ENCODE peak calls at places on chromosomes 7 and 10, in four cellular contexts. S, Y, B and R are unnamed samples.

GRCh38 chr10:100769481-100769880 is 24.1 kb downstream of the PAX2 start:
- DNase-seq in Y (no peak), S (no peak), B (no peak), R (no peak)

GRCh38 chr10:71812913-71813590 is 38.0 kb downstream of the PSAP start:
- DNase-seq in S (no peak), Y (no peak), B (no peak), R (no peak)

GRCh38 chr7:33903770-33904679 is 1.3 kb upstream of the BMPER start:
- DNase-seq in Y (peak; percentile 50), B (no peak), S (no peak), R (peak; percentile 3)

GRCh38 chr10:6327906-6328707 is 125.4 kb downstream of the PFKFB3 start:
- DNase-seq in S (no peak), B (no peak), Y (no peak), R (no peak)

GRCh38 chr7:158396982-158397862 is 190.4 kb downstream of the PTPRN2 start:
- DNase-seq in S (no peak), B (no peak), Y (no peak), R (peak; percentile 34)

GRCh38 chr10:110919971-110920881 is 822 bp downstream of the SHOC2 start:
- DNase-seq in Y (peak; percentile 21), B (peak; percentile 69), S (peak; percentile 30), R (no peak)

GRCh38 chr7:69732203-69732602 is 133.9 kb downstream of the AUTS2 start:
- DNase-seq in B (no peak), Y (peak; percentile 17), S (no peak), R (peak; percentile 1)

GRCh38 chr7:129777195-129777844 is 165.8 kb downstream of the NRF1 start:
- DNase-seq in B (no peak), Y (peak; percentile 58), S (no peak), R (no peak)

GRCh38 chr10:65798133-65798532 is 1127.7 kb upstream of the LRRTM3 start:
- DNase-seq in S (no peak), B (peak; percentile 30), Y (no peak), R (no peak)

GRCh38 chr7:66697451-66698438 is 42.8 kb upstream of the RABGEF1 start:
- DNase-seq in B (no peak), S (peak; percentile 19), Y (no peak), R (peak; percentile 33)

GRCh38 chr7:105399043-105399725 is 10.5 kb upstream of the SRPK2 start:
- DNase-seq in Y (no peak), B (no peak), S (peak; percentile 35), R (peak; percentile 16)

GRCh38 chr7:155803418-155804376 is 8.6 kb downstream of the SHH start:
- DNase-seq in S (no peak), Y (peak; percentile 62), B (no peak), R (no peak)

GRCh38 chr7:137937202-137937560 is 64.7 kb downstream of the CREB3L2 start:
- DNase-seq in B (no peak), Y (no peak), S (no peak), R (no peak)

GRCh38 chr10:82377608-82378007 is 502.6 kb downstream of the NRG3 start:
- DNase-seq in S (no peak), B (no peak), Y (peak; percentile 33), R (no peak)

GRCh38 chr7:271266-272107 is 18.5 kb upstream of the FOXL3 start:
- DNase-seq in B (no peak), Y (no peak), S (no peak), R (no peak)

GRCh38 chr7:139739863-139740597 is 37.8 kb downstream of the HIPK2 start:
- DNase-seq in B (no peak), S (no peak), Y (no peak), R (no peak)

GRCh38 chr10:12543589-12543988 is 194.2 kb downstream of the CAMK1D start:
- DNase-seq in S (no peak), B (no peak), Y (no peak), R (no peak)

GRCh38 chr10:9010093-9010492 is 955.6 kb downstream of the GATA3 start:
- DNase-seq in S (no peak), B (no peak), Y (no peak), R (no peak)

GRCh38 chr7:135508853-135509588 is 881 bp downstream of the CNOT4 start:
- DNase-seq in S (peak; percentile 47), Y (no peak), B (peak; percentile 13), R (peak; percentile 38)

GRCh38 chr7:4681218-4681851 is 760 bp upstream of the FOXK1 start:
- DNase-seq in B (no peak), S (no peak), Y (no peak), R (no peak)

GRCh38 chr7:117296066-117296465 is 26.8 kb downstream of the WNT2 start:
- DNase-seq in B (no peak), S (no peak), Y (no peak), R (no peak)

GRCh38 chr7:95491634-95492314 is 6.0 kb downstream of the ASB4 start:
- DNase-seq in Y (no peak), S (no peak), B (no peak), R (peak; percentile 58)

GRCh38 chr10:63520463-63521388 is 475 bp upstream of the REEP3 start:
- DNase-seq in Y (peak; percentile 70), B (no peak), S (peak; percentile 92), R (peak; percentile 51)

GRCh38 chr10:3172081-3172445 is 519 bp downstream of the PITRM1 start:
- DNase-seq in S (no peak), Y (no peak), B (no peak), R (peak; percentile 9)

GRCh38 chr7:66206116-66206908 is 1.2 kb downstream of the TPST1 start:
- DNase-seq in S (no peak), Y (no peak), B (no peak), R (no peak)

GRCh38 chr7:15305002-15305600 is 256.7 kb downstream of the AGMO start:
- DNase-seq in S (peak; percentile 4), B (no peak), Y (peak; percentile 48), R (peak; percentile 33)

GRCh38 chr7:26705567-26705966 is 158.8 kb downstream of the SKAP2 start:
- DNase-seq in Y (no peak), S (no peak), B (no peak), R (peak; percentile 64)

GRCh38 chr10:106436123-106436740 is 728.3 kb downstream of the SORCS1 start:
- DNase-seq in S (no peak), Y (no peak), B (no peak), R (no peak)

GRCh38 chr7:108002726-108003590 is at the start of gene LAMB1:
- DNase-seq in Y (peak; percentile 80), S (peak; percentile 90), B (no peak), R (peak; percentile 73)

GRCh38 chr7:92735707-92736106 is 100.7 kb downstream of the CDK6 start:
- DNase-seq in B (no peak), Y (no peak), S (no peak), R (no peak)

GRCh38 chr7:94195201-94195600 is 191.0 kb upstream of the BET1 start:
- DNase-seq in B (no peak), Y (no peak), S (no peak), R (no peak)

GRCh38 chr10:24209421-24209770 is 458 bp downstream of the KIAA1217 start:
- DNase-seq in S (no peak), Y (no peak), B (no peak), R (no peak)

GRCh38 chr7:110399421-110399820 is 691.5 kb upstream of the LRRN3 start:
- DNase-seq in S (no peak), Y (no peak), B (no peak), R (no peak)

GRCh38 chr7:78020131-78020873 is 221.7 kb downstream of the PHTF2 start:
- DNase-seq in B (peak; percentile 17), Y (peak; percentile 31), S (peak; percentile 80), R (peak; percentile 51)

GRCh38 chr10:129391464-129391863 is 75.6 kb upstream of the MGMT start:
- DNase-seq in S (no peak), Y (no peak), B (no peak), R (no peak)

GRCh38 chr10:110433740-110434139 is 64.0 kb upstream of the DUSP5 start:
- DNase-seq in Y (peak; percentile 5), S (no peak), B (no peak), R (no peak)

GRCh38 chr10:110901954-110902819 is 16.8 kb downstream of the BBIP1 start:
- DNase-seq in S (no peak), B (no peak), Y (no peak), R (no peak)

GRCh38 chr10:30166929-30167328 is 107.5 kb upstream of the JCAD start:
- DNase-seq in B (no peak), Y (no peak), S (no peak), R (no peak)

GRCh38 chr7:55230014-55230413 is 135.1 kb upstream of the LANCL2 start:
- DNase-seq in B (no peak), Y (no peak), S (no peak), R (no peak)

GRCh38 chr7:55223023-55223422 is 142.1 kb upstream of the LANCL2 start:
- DNase-seq in B (no peak), S (no peak), Y (no peak), R (no peak)

GRCh38 chr7:55224111-55224510 is 141.0 kb upstream of the LANCL2 start:
- DNase-seq in S (no peak), Y (no peak), B (no peak), R (no peak)

GRCh38 chr7:55224810-55225209 is 140.3 kb upstream of the LANCL2 start:
- DNase-seq in Y (no peak), S (no peak), B (no peak), R (no peak)
- TF ChIP-seq ETV6 in Y (no peak), S (no peak), B (no peak), R (no peak)

DNA sequence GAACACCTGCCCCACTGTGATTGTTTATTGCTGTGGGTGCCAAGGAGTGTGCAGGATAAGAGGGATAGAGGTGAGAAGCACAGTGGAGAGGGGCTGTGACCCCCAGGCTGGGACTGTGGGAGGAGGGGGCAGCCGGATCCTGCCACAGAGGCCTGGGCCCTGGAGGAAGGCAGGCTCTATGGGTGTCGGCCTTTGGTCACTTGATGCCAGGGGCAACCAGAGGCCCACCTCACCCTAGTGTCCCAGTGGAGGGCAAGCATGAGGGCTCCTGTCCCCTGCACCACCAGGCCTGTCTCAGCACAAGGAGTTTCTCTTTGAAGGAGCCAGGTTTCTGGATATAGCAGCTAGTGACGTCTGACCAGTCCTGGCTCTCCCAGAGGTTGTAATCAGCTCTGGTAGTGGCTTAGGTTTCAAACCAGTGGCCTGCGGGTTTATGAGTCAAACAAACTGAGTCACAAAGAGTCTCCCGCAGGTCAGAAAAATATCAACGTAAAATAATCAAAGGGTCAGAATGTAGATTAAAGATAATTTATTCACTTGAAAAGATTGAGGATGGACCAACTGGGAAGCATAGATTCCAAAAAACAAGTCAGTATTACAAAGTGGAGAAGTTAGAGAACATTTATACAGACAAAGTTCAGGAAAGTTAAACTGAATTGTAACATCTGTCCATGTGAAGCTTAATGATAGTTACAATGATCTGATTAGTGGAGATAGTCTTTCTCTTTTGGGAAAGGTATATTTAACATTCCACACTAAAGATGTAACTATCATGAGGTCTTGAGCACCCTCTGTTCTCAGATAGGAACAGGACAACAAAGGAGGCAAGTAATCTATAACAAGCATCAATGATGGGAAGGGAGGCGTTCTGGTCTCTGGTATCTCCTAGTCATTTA is 37.2 kb upstream of the ZNF488 start:
- DNase-seq in Y (no peak), B (no peak), S (no peak), R (no peak)
- TF ChIP-seq ETV6 in Y (no peak), B (no peak), S (no peak), R (no peak)

DNA sequence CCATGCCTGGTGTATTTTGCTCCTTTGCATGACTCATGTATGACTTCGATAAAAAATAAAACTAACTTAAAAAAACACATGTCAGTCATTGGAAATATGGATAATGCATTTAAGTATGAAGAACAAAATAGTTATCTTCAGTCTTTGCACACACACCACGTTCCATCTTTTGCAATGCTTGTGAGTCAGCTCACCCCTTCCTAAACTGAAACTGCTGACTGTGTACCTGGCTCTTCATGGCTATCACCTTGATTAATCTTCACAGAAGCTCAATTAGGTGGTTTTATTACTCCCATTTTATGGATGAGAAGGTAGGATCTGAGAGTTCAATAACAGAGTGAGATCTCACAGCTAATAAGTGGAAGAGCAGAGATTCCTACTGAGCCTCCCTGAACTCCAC is 79.5 kb downstream of the CARD11 start:
- DNase-seq in S (no peak), Y (no peak), B (no peak), R (no peak)
- TF ChIP-seq ETV6 in S (no peak), Y (no peak), B (no peak), R (no peak)

GRCh38 chr10:46033602-46034011 is 3.2 kb upstream of the NCOA4 start:
- DNase-seq in S (peak; percentile 32), Y (no peak), B (no peak), R (peak; percentile 86)
- TF ChIP-seq ETV6 in S (no peak), Y (no peak), B (no peak), R (no peak)